ENCODE peak calls at places on chromosomes 5 and 9, in nine cellular contexts. One of them, this sample, is unnamed.

GRCh38 chr9:133153227-133154096 is 10.3 kb downstream of the GBGT1 start:
- DNase-seq in posterior cingulate gyrus: peak
- DNase-seq in GM23338: no peak
- DNase-seq in epithelial cell of esophagus: no peak
- DNase-seq in A549: no peak
- DNase-seq in lung microvascular endothelial cell: peak
- DNase-seq in IMR-90: no peak
- DNase-seq in OCI-LY7: no peak
- DNase-seq in mucosa of descending colon: peak
- DNase-seq in this sample: no peak

GRCh38 chr5:1405539-1406530 is 39.4 kb downstream of the SLC6A3 start:
- DNase-seq in posterior cingulate gyrus: peak
- DNase-seq in GM23338: no peak
- DNase-seq in epithelial cell of esophagus: no peak
- DNase-seq in A549: no peak
- DNase-seq in lung microvascular endothelial cell: no peak
- DNase-seq in IMR-90: no peak
- DNase-seq in OCI-LY7: no peak
- DNase-seq in mucosa of descending colon: peak
- DNase-seq in this sample: no peak

GRCh38 chr5:91018185-91018584 is 364.9 kb downstream of the ARRDC3 start:
- DNase-seq in posterior cingulate gyrus: no peak
- DNase-seq in GM23338: no peak
- DNase-seq in epithelial cell of esophagus: no peak
- DNase-seq in A549: no peak
- DNase-seq in lung microvascular endothelial cell: no peak
- DNase-seq in IMR-90: peak
- DNase-seq in OCI-LY7: no peak
- DNase-seq in mucosa of descending colon: no peak
- DNase-seq in this sample: no peak

GRCh38 chr9:95511232-95511951 is 5.4 kb downstream of the PTCH1 start:
- DNase-seq in posterior cingulate gyrus: no peak
- DNase-seq in GM23338: peak
- DNase-seq in epithelial cell of esophagus: peak
- DNase-seq in A549: peak
- DNase-seq in lung microvascular endothelial cell: peak
- DNase-seq in IMR-90: peak
- DNase-seq in OCI-LY7: peak
- DNase-seq in mucosa of descending colon: no peak
- DNase-seq in this sample: peak

GRCh38 chr9:127742435-127743088 is 7.5 kb upstream of the TOR2A start:
- DNase-seq in posterior cingulate gyrus: no peak
- DNase-seq in GM23338: peak
- DNase-seq in epithelial cell of esophagus: peak
- DNase-seq in A549: peak
- DNase-seq in lung microvascular endothelial cell: no peak
- DNase-seq in IMR-90: peak
- DNase-seq in OCI-LY7: no peak
- DNase-seq in mucosa of descending colon: peak
- DNase-seq in this sample: peak

GRCh38 chr5:163894645-163895044 is 389.2 kb downstream of the MAT2B start:
- DNase-seq in posterior cingulate gyrus: no peak
- DNase-seq in GM23338: no peak
- DNase-seq in epithelial cell of esophagus: peak
- DNase-seq in A549: no peak
- DNase-seq in lung microvascular endothelial cell: peak
- DNase-seq in IMR-90: peak
- DNase-seq in OCI-LY7: no peak
- DNase-seq in mucosa of descending colon: no peak
- DNase-seq in this sample: no peak

GRCh38 chr9:137784641-137785513 is 92.7 kb upstream of the CACNA1B start:
- DNase-seq in posterior cingulate gyrus: no peak
- DNase-seq in GM23338: no peak
- DNase-seq in epithelial cell of esophagus: no peak
- DNase-seq in A549: no peak
- DNase-seq in lung microvascular endothelial cell: no peak
- DNase-seq in IMR-90: no peak
- DNase-seq in OCI-LY7: no peak
- DNase-seq in mucosa of descending colon: no peak
- DNase-seq in this sample: no peak

GRCh38 chr5:17831279-17831678 is 197.0 kb downstream of the TAF11L14 start:
- DNase-seq in posterior cingulate gyrus: no peak
- DNase-seq in GM23338: peak
- DNase-seq in epithelial cell of esophagus: no peak
- DNase-seq in A549: no peak
- DNase-seq in lung microvascular endothelial cell: no peak
- DNase-seq in IMR-90: no peak
- DNase-seq in OCI-LY7: no peak
- DNase-seq in mucosa of descending colon: no peak
- DNase-seq in this sample: no peak

GRCh38 chr9:81517954-81518353 is 171.4 kb downstream of the TLE1 start:
- DNase-seq in posterior cingulate gyrus: no peak
- DNase-seq in GM23338: no peak
- DNase-seq in epithelial cell of esophagus: no peak
- DNase-seq in A549: no peak
- DNase-seq in lung microvascular endothelial cell: no peak
- DNase-seq in IMR-90: no peak
- DNase-seq in OCI-LY7: no peak
- DNase-seq in mucosa of descending colon: no peak
- DNase-seq in this sample: no peak

GRCh38 chr9:87206064-87206661 is 258.9 kb upstream of the GAS1 start:
- DNase-seq in posterior cingulate gyrus: no peak
- DNase-seq in GM23338: no peak
- DNase-seq in epithelial cell of esophagus: peak
- DNase-seq in A549: no peak
- DNase-seq in lung microvascular endothelial cell: peak
- DNase-seq in IMR-90: peak
- DNase-seq in OCI-LY7: no peak
- DNase-seq in mucosa of descending colon: no peak
- DNase-seq in this sample: no peak

GRCh38 chr9:4686112-4686511 is 6.7 kb downstream of the CDC37L1 start:
- DNase-seq in posterior cingulate gyrus: no peak
- DNase-seq in GM23338: no peak
- DNase-seq in epithelial cell of esophagus: no peak
- DNase-seq in A549: no peak
- DNase-seq in lung microvascular endothelial cell: no peak
- DNase-seq in IMR-90: peak
- DNase-seq in OCI-LY7: no peak
- DNase-seq in mucosa of descending colon: no peak
- DNase-seq in this sample: no peak

GRCh38 chr5:104733063-104733719 is 1170.6 kb upstream of the NUDT12 start:
- DNase-seq in posterior cingulate gyrus: no peak
- DNase-seq in GM23338: no peak
- DNase-seq in epithelial cell of esophagus: no peak
- DNase-seq in A549: no peak
- DNase-seq in lung microvascular endothelial cell: no peak
- DNase-seq in IMR-90: no peak
- DNase-seq in OCI-LY7: no peak
- DNase-seq in mucosa of descending colon: no peak
- DNase-seq in this sample: no peak

GRCh38 chr5:64939772-64940510 is 171.2 kb downstream of the CWC27 start:
- DNase-seq in posterior cingulate gyrus: no peak
- DNase-seq in GM23338: peak
- DNase-seq in epithelial cell of esophagus: peak
- DNase-seq in A549: no peak
- DNase-seq in lung microvascular endothelial cell: no peak
- DNase-seq in IMR-90: peak
- DNase-seq in OCI-LY7: no peak
- DNase-seq in mucosa of descending colon: no peak
- DNase-seq in this sample: no peak

GRCh38 chr9:128992995-128993394 is 35.1 kb downstream of the SH3GLB2 start:
- DNase-seq in posterior cingulate gyrus: no peak
- DNase-seq in GM23338: peak
- DNase-seq in epithelial cell of esophagus: peak
- DNase-seq in A549: no peak
- DNase-seq in lung microvascular endothelial cell: peak
- DNase-seq in IMR-90: no peak
- DNase-seq in OCI-LY7: peak
- DNase-seq in mucosa of descending colon: no peak
- DNase-seq in this sample: peak

GRCh38 chr9:36037580-36038169 is 962 bp downstream of the RECK start:
- DNase-seq in posterior cingulate gyrus: no peak
- DNase-seq in GM23338: peak
- DNase-seq in epithelial cell of esophagus: peak
- DNase-seq in A549: peak
- DNase-seq in lung microvascular endothelial cell: peak
- DNase-seq in IMR-90: no peak
- DNase-seq in OCI-LY7: no peak
- DNase-seq in mucosa of descending colon: no peak
- DNase-seq in this sample: peak

GRCh38 chr5:891837-892389 is 688 bp downstream of the BRD9 start:
- DNase-seq in posterior cingulate gyrus: no peak
- DNase-seq in GM23338: no peak
- DNase-seq in epithelial cell of esophagus: peak
- DNase-seq in A549: peak
- DNase-seq in lung microvascular endothelial cell: peak
- DNase-seq in IMR-90: peak
- DNase-seq in OCI-LY7: peak
- DNase-seq in mucosa of descending colon: no peak
- DNase-seq in this sample: no peak

GRCh38 chr9:88460583-88461332 is 72.5 kb downstream of the SPIN1 start:
- DNase-seq in posterior cingulate gyrus: no peak
- DNase-seq in GM23338: peak
- DNase-seq in epithelial cell of esophagus: peak
- DNase-seq in A549: no peak
- DNase-seq in lung microvascular endothelial cell: no peak
- DNase-seq in IMR-90: no peak
- DNase-seq in OCI-LY7: no peak
- DNase-seq in mucosa of descending colon: no peak
- DNase-seq in this sample: no peak

GRCh38 chr5:1387059-1387755 is 42.3 kb upstream of the CLPTM1L start:
- DNase-seq in posterior cingulate gyrus: no peak
- DNase-seq in GM23338: no peak
- DNase-seq in epithelial cell of esophagus: no peak
- DNase-seq in A549: no peak
- DNase-seq in lung microvascular endothelial cell: no peak
- DNase-seq in IMR-90: no peak
- DNase-seq in OCI-LY7: no peak
- DNase-seq in mucosa of descending colon: no peak
- DNase-seq in this sample: no peak

GRCh38 chr9:37466037-37466709 is 923 bp upstream of the ZBTB5 start:
- DNase-seq in posterior cingulate gyrus: peak
- DNase-seq in GM23338: peak
- DNase-seq in epithelial cell of esophagus: peak
- DNase-seq in A549: peak
- DNase-seq in lung microvascular endothelial cell: peak
- DNase-seq in IMR-90: no peak
- DNase-seq in OCI-LY7: peak
- DNase-seq in mucosa of descending colon: peak
- DNase-seq in this sample: peak

GRCh38 chr9:72675586-72675985 is 154.2 kb downstream of the TMC1 start:
- DNase-seq in posterior cingulate gyrus: no peak
- DNase-seq in GM23338: no peak
- DNase-seq in epithelial cell of esophagus: peak
- DNase-seq in A549: no peak
- DNase-seq in lung microvascular endothelial cell: no peak
- DNase-seq in IMR-90: no peak
- DNase-seq in OCI-LY7: no peak
- DNase-seq in mucosa of descending colon: no peak
- DNase-seq in this sample: no peak

GRCh38 chr5:33008751-33009418 is 297.8 kb downstream of the NPR3 start:
- DNase-seq in posterior cingulate gyrus: no peak
- DNase-seq in GM23338: peak
- DNase-seq in epithelial cell of esophagus: peak
- DNase-seq in A549: no peak
- DNase-seq in lung microvascular endothelial cell: no peak
- DNase-seq in IMR-90: no peak
- DNase-seq in OCI-LY7: no peak
- DNase-seq in mucosa of descending colon: no peak
- DNase-seq in this sample: no peak

GRCh38 chr5:158886086-158886485 is 213.6 kb downstream of the EBF1 start:
- DNase-seq in posterior cingulate gyrus: no peak
- DNase-seq in GM23338: no peak
- DNase-seq in epithelial cell of esophagus: no peak
- DNase-seq in A549: no peak
- DNase-seq in lung microvascular endothelial cell: no peak
- DNase-seq in IMR-90: no peak
- DNase-seq in OCI-LY7: no peak
- DNase-seq in mucosa of descending colon: no peak
- DNase-seq in this sample: no peak

GRCh38 chr5:136054133-136054996 is 25.6 kb downstream of the TGFBI start:
- DNase-seq in posterior cingulate gyrus: no peak
- DNase-seq in GM23338: no peak
- DNase-seq in epithelial cell of esophagus: no peak
- DNase-seq in A549: no peak
- DNase-seq in lung microvascular endothelial cell: no peak
- DNase-seq in IMR-90: peak
- DNase-seq in OCI-LY7: no peak
- DNase-seq in mucosa of descending colon: no peak
- DNase-seq in this sample: no peak

GRCh38 chr9:89038354-89039091 is 47.3 kb downstream of the S1PR3 start:
- DNase-seq in posterior cingulate gyrus: no peak
- DNase-seq in GM23338: no peak
- DNase-seq in epithelial cell of esophagus: peak
- DNase-seq in A549: no peak
- DNase-seq in lung microvascular endothelial cell: no peak
- DNase-seq in IMR-90: peak
- DNase-seq in OCI-LY7: no peak
- DNase-seq in mucosa of descending colon: no peak
- DNase-seq in this sample: peak

GRCh38 chr5:100890514-100891008 is 12.5 kb downstream of the ST8SIA4 start:
- DNase-seq in posterior cingulate gyrus: no peak
- DNase-seq in GM23338: no peak
- DNase-seq in epithelial cell of esophagus: peak
- DNase-seq in A549: no peak
- DNase-seq in lung microvascular endothelial cell: no peak
- DNase-seq in IMR-90: no peak
- DNase-seq in OCI-LY7: peak
- DNase-seq in mucosa of descending colon: no peak
- DNase-seq in this sample: no peak

GRCh38 chr9:70587143-70587710 is 172.8 kb upstream of the KLF9 start:
- DNase-seq in posterior cingulate gyrus: no peak
- DNase-seq in GM23338: no peak
- DNase-seq in epithelial cell of esophagus: no peak
- DNase-seq in A549: no peak
- DNase-seq in lung microvascular endothelial cell: peak
- DNase-seq in IMR-90: peak
- DNase-seq in OCI-LY7: no peak
- DNase-seq in mucosa of descending colon: no peak
- DNase-seq in this sample: peak

GRCh38 chr5:145978672-145979071 is 42.3 kb downstream of the SH3RF2 start:
- DNase-seq in posterior cingulate gyrus: no peak
- DNase-seq in GM23338: no peak
- DNase-seq in epithelial cell of esophagus: no peak
- DNase-seq in A549: no peak
- DNase-seq in lung microvascular endothelial cell: no peak
- DNase-seq in IMR-90: no peak
- DNase-seq in OCI-LY7: no peak
- DNase-seq in mucosa of descending colon: no peak
- DNase-seq in this sample: no peak

GRCh38 chr5:26578002-26578401 is 460.4 kb downstream of the CDH9 start:
- DNase-seq in posterior cingulate gyrus: no peak
- DNase-seq in GM23338: no peak
- DNase-seq in epithelial cell of esophagus: no peak
- DNase-seq in A549: no peak
- DNase-seq in lung microvascular endothelial cell: no peak
- DNase-seq in IMR-90: no peak
- DNase-seq in OCI-LY7: no peak
- DNase-seq in mucosa of descending colon: no peak
- DNase-seq in this sample: no peak

GRCh38 chr9:133334161-133334560 is 1.8 kb downstream of the SURF6 start:
- DNase-seq in posterior cingulate gyrus: no peak
- DNase-seq in GM23338: peak
- DNase-seq in epithelial cell of esophagus: peak
- DNase-seq in A549: no peak
- DNase-seq in lung microvascular endothelial cell: no peak
- DNase-seq in IMR-90: no peak
- DNase-seq in OCI-LY7: peak
- DNase-seq in mucosa of descending colon: peak
- DNase-seq in this sample: no peak

GRCh38 chr9:72524820-72525539 is 3.6 kb downstream of the TMC1 start:
- DNase-seq in posterior cingulate gyrus: no peak
- DNase-seq in GM23338: peak
- DNase-seq in epithelial cell of esophagus: peak
- DNase-seq in A549: peak
- DNase-seq in lung microvascular endothelial cell: peak
- DNase-seq in IMR-90: peak
- DNase-seq in OCI-LY7: no peak
- DNase-seq in mucosa of descending colon: no peak
- DNase-seq in this sample: no peak

GRCh38 chr5:32044904-32045303 is 129.2 kb downstream of the GOLPH3 start:
- DNase-seq in posterior cingulate gyrus: no peak
- DNase-seq in GM23338: no peak
- DNase-seq in epithelial cell of esophagus: peak
- DNase-seq in A549: peak
- DNase-seq in lung microvascular endothelial cell: no peak
- DNase-seq in IMR-90: peak
- DNase-seq in OCI-LY7: no peak
- DNase-seq in mucosa of descending colon: no peak
- DNase-seq in this sample: no peak

This sample was measured in cerebellum.